ENCODE peak calls at places on chromosomes 2 and 18, in ten cellular contexts. Q is stomach, W is ovary, O is HCT116, M is thoracic aorta, K is thyroid gland, D is gastrocnemius medialis, S is esophagus squamous epithelium, B is SJSA1, E is aorta. V is an unnamed sample. For H3K4me1, the result is how much of the 10 kb centered on the place peaks cover.

GRCh38 chr2:127355407-127356008 is 32.3 kb downstream of the MAP3K2 start:
- DNase-seq in Q (no peak), W (no peak), O (peak), M (no peak), K (no peak), D (no peak), S (no peak), B (no peak), E (no peak), V (no peak)

GRCh38 chr2:229416116-229416694 is 145.1 kb upstream of the PID1 start:
- DNase-seq in Q (peak), W (peak), O (no peak), M (peak), K (peak), D (peak), S (no peak), B (no peak), E (peak), V (peak)

GRCh38 chr2:171185941-171186340 is 25.2 kb upstream of the TLK1 start:
- DNase-seq in Q (no peak), W (no peak), O (no peak), M (no peak), K (no peak), D (no peak), S (no peak), B (no peak), E (no peak), V (no peak)

GRCh38 chr2:231673348-231673770 is 35.0 kb upstream of the PTMA start:
- DNase-seq in Q (peak), W (peak), O (peak), M (no peak), K (peak), D (no peak), S (no peak), B (peak), E (no peak), V (no peak)

GRCh38 chr2:72027426-72028161 is 120.1 kb downstream of the CYP26B1 start:
- DNase-seq in Q (peak), W (peak), O (no peak), M (no peak), K (no peak), D (no peak), S (no peak), B (peak), E (no peak), V (peak)

GRCh38 chr2:145123606-145124005 is 603.7 kb upstream of the ZEB2 start:
- DNase-seq in Q (peak), W (peak), O (no peak), M (no peak), K (no peak), D (no peak), S (no peak), B (no peak), E (peak), V (no peak)

GRCh38 chr18:56538756-56539155 is 99.6 kb downstream of the TXNL1 start:
- DNase-seq in Q (no peak), W (no peak), O (no peak), M (no peak), K (no peak), D (no peak), S (no peak), B (no peak), E (no peak), V (no peak)

GRCh38 chr18:21049306-21049705 is 62.3 kb downstream of the ROCK1 start:
- DNase-seq in Q (no peak), W (no peak), O (no peak), M (no peak), K (no peak), D (no peak), S (no peak), B (no peak), E (no peak), V (no peak)

GRCh38 chr18:78411539-78411938 is 568.1 kb upstream of the SALL3 start:
- DNase-seq in Q (no peak), W (no peak), O (no peak), M (no peak), K (no peak), D (no peak), S (no peak), B (no peak), E (no peak), V (no peak)

GRCh38 chr2:218474527-218474926 is 55.6 kb downstream of the VIL1 start:
- DNase-seq in Q (no peak), W (no peak), O (no peak), M (no peak), K (no peak), D (no peak), S (no peak), B (no peak), E (no peak), V (no peak)

GRCh38 chr2:20051518-20052228 is at the start of gene LAPTM4A:
- DNase-seq in Q (peak), W (peak), O (peak), M (peak), K (peak), D (peak), S (peak), B (peak), E (peak), V (peak)

GRCh38 chr2:10305715-10306114 is 3.0 kb downstream of the HPCAL1 start:
- DNase-seq in Q (peak), W (no peak), O (no peak), M (no peak), K (no peak), D (no peak), S (no peak), B (no peak), E (no peak), V (no peak)

GRCh38 chr2:216183459-216183858 is 74.3 kb downstream of the XRCC5 start:
- DNase-seq in Q (no peak), W (no peak), O (no peak), M (no peak), K (no peak), D (no peak), S (no peak), B (no peak), E (no peak), V (no peak)

GRCh38 chr2:222423632-222424280 is 587 bp upstream of the SGPP2 start:
- DNase-seq in Q (no peak), W (no peak), O (no peak), M (no peak), K (peak), D (no peak), S (no peak), B (no peak), E (no peak), V (no peak)

GRCh38 chr2:101983928-101984327 is 7.8 kb upstream of the IL1R2 start:
- DNase-seq in Q (no peak), W (no peak), O (no peak), M (no peak), K (no peak), D (no peak), S (no peak), B (no peak), E (no peak), V (no peak)

GRCh38 chr2:131151398-131151797 is 46.3 kb downstream of the PLEKHB2 start:
- DNase-seq in Q (no peak), W (no peak), O (no peak), M (no peak), K (no peak), D (no peak), S (no peak), B (no peak), E (no peak), V (no peak)

GRCh38 chr2:106537711-106538275 is 50.6 kb downstream of the CD8B2 start:
- DNase-seq in Q (no peak), W (no peak), O (no peak), M (no peak), K (no peak), D (no peak), S (no peak), B (no peak), E (peak), V (no peak)

GRCh38 chr2:191385416-191386160 is 140.4 kb downstream of the MYO1B start:
- DNase-seq in Q (no peak), W (no peak), O (no peak), M (no peak), K (no peak), D (no peak), S (no peak), B (peak), E (no peak), V (no peak)

GRCh38 chr2:12433641-12433990 is 283.1 kb upstream of the TRIB2 start:
- DNase-seq in Q (peak), W (no peak), O (no peak), M (no peak), K (no peak), D (no peak), S (no peak), B (no peak), E (no peak), V (no peak)

GRCh38 chr2:121202541-121203310 is 82.3 kb downstream of the TFCP2L1 start:
- DNase-seq in Q (peak), W (no peak), O (no peak), M (no peak), K (peak), D (no peak), S (no peak), B (no peak), E (no peak), V (no peak)

GRCh38 chr2:45771251-45771650 is 119.8 kb downstream of the PRKCE start:
- DNase-seq in Q (no peak), W (peak), O (no peak), M (no peak), K (no peak), D (no peak), S (no peak), B (no peak), E (peak), V (peak)

GRCh38 chr2:126664234-126664633 is 8.3 kb downstream of the GYPC start:
- DNase-seq in Q (no peak), W (no peak), O (no peak), M (no peak), K (no peak), D (no peak), S (no peak), B (no peak), E (no peak), V (no peak)

GRCh38 chr2:128732976-128733431 is 414.3 kb upstream of the HS6ST1 start:
- DNase-seq in Q (no peak), W (peak), O (no peak), M (no peak), K (no peak), D (peak), S (no peak), B (no peak), E (no peak), V (no peak)
- H3K4me3 ChIP-seq in Q (no peak), W (no peak), O (no peak), M (no peak), K (no peak), D (no peak), S (no peak), B (no peak), E (no peak), V (no peak)

GRCh38 chr2:183037660-183038340 is 457 bp downstream of the NCKAP1 start:
- DNase-seq in Q (no peak), W (peak), O (no peak), M (no peak), K (no peak), D (peak), S (no peak), B (no peak), E (peak), V (peak)
- H3K27ac ChIP-seq in Q (peak), W (peak), O (peak), M (peak), K (peak), D (peak), S (peak), B (peak), E (peak), V (peak)

DNA sequence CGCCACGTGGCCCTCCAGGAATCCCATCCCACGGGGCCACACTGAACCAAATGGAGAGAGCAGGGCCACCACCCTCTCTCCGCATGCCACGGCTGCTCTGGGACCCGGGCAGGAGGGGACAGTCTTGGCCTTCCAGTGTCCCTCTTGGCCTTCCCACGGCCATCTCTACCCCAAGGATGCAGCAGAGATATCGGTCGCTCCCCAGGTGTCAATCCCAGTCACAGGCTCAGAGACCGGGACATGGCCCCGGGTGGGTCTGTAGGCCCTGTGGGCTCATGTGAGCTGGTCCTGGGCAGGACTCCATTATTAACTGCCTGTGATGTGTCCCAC is 15.3 kb downstream of the CAPN10 start:
- DNase-seq in Q (no peak), W (peak), O (no peak), M (no peak), K (peak), D (peak), S (no peak), B (no peak), E (peak), V (no peak)
- H3K4me1 ChIP-seq in Q (under half), W (under half), O (under half), M (under half), K (under half), D (under half), S (under half), B (under half), E (under half), V (under half)

GRCh38 chr2:55848096-55848495 is 75.5 kb downstream of the EFEMP1 start:
- DNase-seq in Q (no peak), W (no peak), O (no peak), M (no peak), K (no peak), D (no peak), S (no peak), B (no peak), E (no peak), V (no peak)
- H3K4me3 ChIP-seq in Q (no peak), W (no peak), O (no peak), M (no peak), K (no peak), D (no peak), S (no peak), B (no peak), E (no peak), V (no peak)

DNA sequence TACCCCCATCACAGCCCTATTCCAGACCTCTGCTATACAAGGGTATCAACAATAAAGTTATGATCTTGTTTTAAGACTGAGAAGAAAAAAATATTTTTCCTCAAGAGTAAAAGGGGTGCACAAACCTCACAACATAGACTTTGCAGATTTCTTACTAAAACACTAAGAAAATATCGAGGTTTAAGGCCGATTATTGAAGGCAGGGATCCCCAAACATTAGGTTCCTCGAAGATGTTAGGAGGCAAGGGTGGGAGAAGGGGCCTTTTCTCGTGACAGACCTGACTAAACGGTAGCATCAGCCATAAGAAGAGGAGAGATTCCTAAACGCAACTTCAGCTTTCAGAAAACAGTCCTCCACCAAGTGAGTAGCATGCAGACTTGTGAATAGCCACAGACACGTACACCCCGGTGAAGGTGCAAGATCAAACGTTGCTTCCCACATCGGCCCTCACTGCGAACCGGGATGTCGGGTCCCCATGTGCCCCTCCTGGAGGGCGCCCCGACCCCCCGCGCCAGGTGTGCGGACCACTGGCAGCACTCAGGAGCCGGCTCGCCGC is 678 bp downstream of the PIAS2 start:
- DNase-seq in Q (no peak), W (no peak), O (no peak), M (no peak), K (no peak), D (no peak), S (no peak), B (no peak), E (peak), V (no peak)
- H3K27ac ChIP-seq in Q (peak), W (peak), O (peak), M (peak), K (peak), D (peak), S (peak), B (no peak), E (no peak), V (peak)